ENCODE peak calls at places on chromosome 18, in five cellular contexts. D is CD4-positive, alpha-beta T cell; U is stimulated activated CD8-positive, alpha-beta memory T cell treated with anti-CD3 and anti-CD28 coated beads, Interleukin-4, amount 100 ng/mL, for 48 hours; W is mesothelial cell of epicardium; F is left lobe of liver. G is an unnamed sample.

GRCh38 chr18:51196116-51196810 is 1.2 kb downstream of the MEX3C start:
- DNase-seq in D (peak), U (peak), W (peak), F (peak), G (no peak)

GRCh38 chr18:12011962-12012549 is 30.7 kb downstream of the IMPA2 start:
- DNase-seq in D (no peak), U (no peak), W (no peak), F (no peak), G (no peak)

GRCh38 chr18:35231052-35231451 is 9.8 kb upstream of the ZNF397 start:
- DNase-seq in D (peak), U (peak), W (peak), F (peak), G (peak)

GRCh38 chr18:62420151-62420512 is 95.0 kb downstream of the TNFRSF11A start:
- DNase-seq in D (no peak), U (no peak), W (no peak), F (peak), G (no peak)

GRCh38 chr18:56615738-56616520 is 22.5 kb downstream of the TXNL1 start:
- DNase-seq in D (no peak), U (no peak), W (no peak), F (peak), G (no peak)

GRCh38 chr18:74644713-74645112 is 47.0 kb downstream of the ZNF407 start:
- DNase-seq in D (no peak), U (no peak), W (no peak), F (no peak), G (no peak)

GRCh38 chr18:37657413-37657965 is 91.9 kb upstream of the CELF4 start:
- DNase-seq in D (no peak), U (no peak), W (no peak), F (no peak), G (no peak)

GRCh38 chr18:13217971-13218375 is 587 bp upstream of the LDLRAD4 start:
- DNase-seq in D (no peak), U (no peak), W (peak), F (peak), G (no peak)

GRCh38 chr18:59665057-59666007 is 31.9 kb downstream of the CCBE1 start:
- DNase-seq in D (no peak), U (no peak), W (no peak), F (no peak), G (no peak)

GRCh38 chr18:22926454-22926853 is 6.7 kb upstream of the RBBP8 start:
- DNase-seq in D (no peak), U (no peak), W (no peak), F (no peak), G (no peak)

GRCh38 chr18:29157905-29158304 is 981.0 kb upstream of the CDH2 start:
- DNase-seq in D (no peak), U (no peak), W (no peak), F (no peak), G (no peak)